ENCODE peak calls at places on chromosome 2, in eight cellular contexts. O is mucosa of descending colon, B is left lung, P is K562, K is lung, V is psoas muscle, J is uterus, U is tibial nerve. E is an unnamed sample.

GRCh38 chr2:64975232-64975791 is 13.9 kb upstream of the SLC1A4 start:
- DNase-seq in O (no peak), B (no peak), P (no peak), K (no peak), V (peak; percentile 90), J (no peak), U (no peak), E (no peak)

GRCh38 chr2:23653326-23653725 is 268.3 kb downstream of the KLHL29 start:
- DNase-seq in O (no peak), B (no peak), P (no peak), K (no peak), V (no peak), J (no peak), U (no peak), E (no peak)

GRCh38 chr2:46032161-46032813 is 264.9 kb upstream of the EPAS1 start:
- DNase-seq in O (no peak), B (no peak), P (no peak), K (no peak), V (no peak), J (no peak), U (no peak), E (no peak)

GRCh38 chr2:164388511-164388910 is 232.8 kb downstream of the GRB14 start:
- DNase-seq in O (no peak), B (no peak), P (no peak), K (no peak), V (no peak), J (no peak), U (no peak), E (no peak)

GRCh38 chr2:17416891-17417391 is 101.3 kb downstream of the RAD51AP2 start:
- DNase-seq in O (no peak), B (peak; percentile 36), P (no peak), K (no peak), V (no peak), J (no peak), U (no peak), E (no peak)

GRCh38 chr2:98282109-98282508 is 64.1 kb upstream of the CNGA3 start:
- DNase-seq in O (no peak), B (no peak), P (no peak), K (no peak), V (no peak), J (no peak), U (no peak), E (no peak)

GRCh38 chr2:223852281-223852795 is 15.0 kb upstream of the AP1S3 start:
- DNase-seq in O (no peak), B (no peak), P (no peak), K (no peak), V (no peak), J (no peak), U (no peak), E (no peak)

GRCh38 chr2:96103906-96104861 is 12.2 kb downstream of the ADRA2B start:
- DNase-seq in O (peak; percentile 7), B (peak; percentile 23), P (no peak), K (no peak), V (no peak), J (peak; percentile 8), U (peak; percentile 3), E (no peak)

GRCh38 chr2:172084484-172084733 is 898 bp upstream of the DLX1 start:
- DNase-seq in O (no peak), B (no peak), P (peak; percentile 74), K (no peak), V (no peak), J (no peak), U (no peak), E (no peak)

GRCh38 chr2:23452853-23453420 is 68.0 kb downstream of the KLHL29 start:
- DNase-seq in O (no peak), B (no peak), P (no peak), K (no peak), V (no peak), J (no peak), U (no peak), E (peak; percentile 69)

GRCh38 chr2:14675489-14675888 is 43.0 kb downstream of the LRATD1 start:
- DNase-seq in O (no peak), B (no peak), P (no peak), K (no peak), V (no peak), J (no peak), U (no peak), E (no peak)

GRCh38 chr2:104077573-104077972 is 776.3 kb upstream of the POU3F3 start:
- DNase-seq in O (no peak), B (no peak), P (no peak), K (no peak), V (no peak), J (no peak), U (no peak), E (no peak)

GRCh38 chr2:164850235-164850634 is 8.6 kb upstream of the COBLL1 start:
- DNase-seq in O (no peak), B (no peak), P (no peak), K (no peak), V (no peak), J (no peak), U (no peak), E (no peak)

GRCh38 chr2:201933792-201934229 is 99.8 kb upstream of the FZD7 start:
- DNase-seq in O (no peak), B (no peak), P (no peak), K (no peak), V (peak; percentile 65), J (no peak), U (no peak), E (no peak)

GRCh38 chr2:36511858-36512630 is 85.9 kb downstream of the FEZ2 start:
- DNase-seq in O (no peak), B (no peak), P (peak; percentile 32), K (no peak), V (no peak), J (no peak), U (no peak), E (no peak)

GRCh38 chr2:221360742-221361141 is 211.4 kb downstream of the EPHA4 start:
- DNase-seq in O (no peak), B (no peak), P (no peak), K (no peak), V (no peak), J (no peak), U (no peak), E (no peak)

GRCh38 chr2:40363631-40364030 is 88.3 kb downstream of the SLC8A1 start:
- DNase-seq in O (no peak), B (no peak), P (no peak), K (no peak), V (no peak), J (no peak), U (no peak), E (no peak)

GRCh38 chr2:35783723-35784122 is 571.9 kb upstream of the CRIM1 start:
- DNase-seq in O (no peak), B (no peak), P (peak; percentile 1), K (no peak), V (no peak), J (no peak), U (no peak), E (no peak)

DNA sequence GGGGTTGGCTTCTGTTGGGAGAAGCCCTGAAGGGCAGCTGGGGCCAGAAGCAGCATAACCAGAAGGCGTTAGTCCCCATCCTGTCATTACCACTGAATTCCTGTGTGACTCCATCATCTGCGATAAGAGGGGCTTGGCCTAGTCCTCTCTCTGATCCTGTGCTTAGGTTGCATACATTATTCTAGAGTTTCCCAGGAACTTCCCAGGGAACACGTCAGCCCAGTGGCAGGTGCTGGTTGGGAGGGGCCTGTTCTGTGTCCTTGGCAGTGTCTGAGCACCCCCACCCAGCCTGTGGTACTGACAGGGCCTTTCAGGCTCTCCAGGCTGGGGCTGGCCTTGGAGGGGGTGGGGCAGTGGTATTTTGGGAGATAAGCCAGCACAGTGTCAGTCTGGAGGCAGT is 4.5 kb upstream of the TOGARAM2 start:
- DNase-seq in O (no peak), B (peak; percentile 61), P (no peak), K (peak; percentile 48), V (no peak), J (no peak), U (no peak), E (no peak)
- H3K4me1 ChIP-seq in O (no peaks in the 10 kb centered on the region), B (no peaks in the 10 kb centered on the region), P (no peaks in the 10 kb centered on the region), K (no peaks in the 10 kb centered on the region), V (no peaks in the 10 kb centered on the region), J (no peaks in the 10 kb centered on the region), U (peaks cover 16% of the 10 kb centered on the region), E (no peaks in the 10 kb centered on the region)

GRCh38 chr2:161239416-161240109 is 68.7 kb upstream of the PSMD14 start:
- DNase-seq in O (no peak), B (no peak), P (no peak), K (no peak), V (peak; percentile 48), J (no peak), U (no peak), E (no peak)
- H3K4me1 ChIP-seq in O (peaks cover 8% of the 10 kb centered on the region), B (peaks cover 28% of the 10 kb centered on the region), P (no peaks in the 10 kb centered on the region), K (peaks cover 6% of the 10 kb centered on the region), V (no peaks in the 10 kb centered on the region), J (no peaks in the 10 kb centered on the region), U (peaks cover 17% of the 10 kb centered on the region), E (peaks cover 20% of the 10 kb centered on the region)

GRCh38 chr2:144475596-144475995 is 44.3 kb downstream of the ZEB2 start:
- DNase-seq in O (no peak), B (no peak), P (no peak), K (no peak), V (no peak), J (no peak), U (no peak), E (no peak)
- H3K4me1 ChIP-seq in O (no peaks in the 10 kb centered on the region), B (peaks cover 81% of the 10 kb centered on the region), P (no peaks in the 10 kb centered on the region), K (peaks cover 4% of the 10 kb centered on the region), V (peaks cover 22% of the 10 kb centered on the region), J (peaks cover 4% of the 10 kb centered on the region), U (peaks cover 94% of the 10 kb centered on the region), E (peaks cover 9% of the 10 kb centered on the region)

GRCh38 chr2:198316231-198316630 is 511.8 kb downstream of the PLCL1 start:
- DNase-seq in O (no peak), B (no peak), P (no peak), K (no peak), V (no peak), J (no peak), U (no peak), E (no peak)
- H3K4me1 ChIP-seq in O (peaks cover 13% of the 10 kb centered on the region), B (no peaks in the 10 kb centered on the region), P (no peaks in the 10 kb centered on the region), K (no peaks in the 10 kb centered on the region), V (no peaks in the 10 kb centered on the region), J (no peaks in the 10 kb centered on the region), U (no peaks in the 10 kb centered on the region), E (no peaks in the 10 kb centered on the region)

GRCh38 chr2:85771486-85771885 is 17.7 kb downstream of the ATOH8 start:
- DNase-seq in O (no peak), B (no peak), P (no peak), K (no peak), V (peak; percentile 20), J (no peak), U (no peak), E (no peak)
- H3K4me1 ChIP-seq in O (peaks cover 17% of the 10 kb centered on the region), B (peaks cover 84% of the 10 kb centered on the region), P (peaks cover 7% of the 10 kb centered on the region), K (peaks cover 39% of the 10 kb centered on the region), V (peaks cover 85% of the 10 kb centered on the region), J (peaks cover 48% of the 10 kb centered on the region), U (peaks cover 95% of the 10 kb centered on the region), E (no peaks in the 10 kb centered on the region)

GRCh38 chr2:30236591-30237245 is 5.4 kb downstream of the LBH start:
- DNase-seq in O (no peak), B (peak; percentile 29), P (no peak), K (no peak), V (no peak), J (no peak), U (no peak), E (no peak)
- H3K4me1 ChIP-seq in O (peaks cover 7% of the 10 kb centered on the region), B (peaks cover 73% of the 10 kb centered on the region), P (peaks cover 34% of the 10 kb centered on the region), K (peaks cover 26% of the 10 kb centered on the region), V (peaks cover 8% of the 10 kb centered on the region), J (peaks cover 27% of the 10 kb centered on the region), U (peaks cover 47% of the 10 kb centered on the region), E (peaks cover 72% of the 10 kb centered on the region)

DNA sequence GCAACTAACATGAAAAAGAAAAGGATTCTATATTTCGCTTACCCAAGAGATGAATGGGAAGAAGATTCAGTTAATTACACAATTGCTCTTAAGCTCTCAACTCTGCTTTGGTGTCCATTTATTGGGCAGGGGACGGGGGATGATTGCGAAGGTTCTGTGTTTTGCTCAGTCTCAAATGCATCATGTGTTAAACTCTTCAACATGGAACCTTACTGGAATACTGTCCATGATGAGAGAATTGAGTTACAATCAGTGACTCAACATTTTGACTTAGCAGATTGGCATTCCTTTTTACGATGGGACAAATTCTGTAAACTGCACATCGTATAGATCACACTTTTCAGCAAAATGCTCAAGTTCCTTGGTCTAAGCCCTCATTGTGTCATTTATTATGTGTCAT is 135.6 kb downstream of the RBMS1 start:
- DNase-seq in O (no peak), B (no peak), P (no peak), K (no peak), V (no peak), J (no peak), U (no peak), E (no peak)
- H3K4me1 ChIP-seq in O (no peaks in the 10 kb centered on the region), B (peaks cover 78% of the 10 kb centered on the region), P (no peaks in the 10 kb centered on the region), K (peaks cover 6% of the 10 kb centered on the region), V (peaks cover 46% of the 10 kb centered on the region), J (no peaks in the 10 kb centered on the region), U (peaks cover 68% of the 10 kb centered on the region), E (no peaks in the 10 kb centered on the region)

E was measured in naive thymus-derived CD4-positive, alpha-beta T cell.